ENCODE peak calls at places on chromosomes 6 and 20, in four cellular contexts. X is right lobe of liver, Y is prostate gland, W is IMR-90. T is an unnamed sample.

GRCh38 chr6:71886184-71887005 is at the start of gene RIMS1:
- DNase-seq in W (no peak), X (no peak), Y (no peak), T (no peak)

GRCh38 chr6:11094411-11094851 is 797 bp downstream of the SMIM13 start:
- DNase-seq in Y (peak; percentile 33), W (peak; percentile 45), X (peak; percentile 71), T (peak; percentile 88)

GRCh38 chr6:111552241-111552744 is 53.4 kb downstream of the TRAF3IP2 start:
- DNase-seq in X (no peak), W (peak; percentile 98), Y (peak; percentile 72), T (peak; percentile 77)

GRCh38 chr6:142902636-142903053 is 42.3 kb downstream of the HIVEP2 start:
- DNase-seq in W (peak; percentile 99), Y (no peak), X (no peak), T (no peak)

GRCh38 chr20:11060423-11061205 is 386.8 kb upstream of the JAG1 start:
- DNase-seq in X (no peak), W (no peak), Y (no peak), T (no peak)

GRCh38 chr6:169324086-169324485 is 70.4 kb upstream of the THBS2 start:
- DNase-seq in W (no peak), X (no peak), Y (no peak), T (no peak)

GRCh38 chr20:41483553-41483930 is 116.9 kb upstream of the EMILIN3 start:
- DNase-seq in W (peak; percentile 60), Y (no peak), X (no peak), T (no peak)

GRCh38 chr20:45933231-45934045 is 1.0 kb upstream of the PCIF1 start:
- DNase-seq in X (peak; percentile 73), W (peak; percentile 73), Y (peak; percentile 67), T (peak; percentile 71)

GRCh38 chr20:1941226-1941625 is 46.0 kb downstream of the SIRPA start:
- DNase-seq in Y (peak; percentile 63), X (peak; percentile 74), W (peak; percentile 30), T (no peak)

DNA sequence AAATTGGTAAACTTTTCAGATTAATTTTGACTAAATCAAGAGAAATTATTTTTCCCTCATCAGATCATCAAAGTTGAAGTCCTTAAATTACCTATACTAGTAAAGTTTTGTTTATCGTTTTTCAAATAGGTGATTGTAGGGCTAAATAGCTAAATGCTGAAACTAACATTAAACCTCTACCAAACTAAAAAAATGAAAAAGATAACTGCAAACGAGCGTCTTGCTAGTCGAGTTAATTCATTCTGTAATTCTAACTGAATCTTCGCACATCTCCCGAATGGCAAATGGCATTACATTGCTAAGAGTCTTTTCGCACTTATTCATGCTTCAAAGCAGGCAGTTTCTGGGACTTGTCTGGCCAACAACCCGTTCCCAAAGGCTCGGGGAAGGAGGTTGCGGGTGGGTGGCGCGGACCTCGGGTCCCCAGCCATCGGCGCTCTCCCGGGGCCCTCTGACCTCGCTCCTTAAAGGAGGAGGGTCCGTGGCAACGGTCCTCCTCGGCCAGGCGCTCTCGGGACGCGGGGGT is 43.8 kb downstream of the POPDC3 start:
- DNase-seq in W (peak; percentile 22), Y (no peak), X (no peak), T (no peak)
- H3K4me3 ChIP-seq in W (peak overlapping the region; percentile 86), Y (peak overlapping the region; percentile 70), X (peak overlapping the region; percentile 52), T (peak overlapping the region; percentile 49)

DNA sequence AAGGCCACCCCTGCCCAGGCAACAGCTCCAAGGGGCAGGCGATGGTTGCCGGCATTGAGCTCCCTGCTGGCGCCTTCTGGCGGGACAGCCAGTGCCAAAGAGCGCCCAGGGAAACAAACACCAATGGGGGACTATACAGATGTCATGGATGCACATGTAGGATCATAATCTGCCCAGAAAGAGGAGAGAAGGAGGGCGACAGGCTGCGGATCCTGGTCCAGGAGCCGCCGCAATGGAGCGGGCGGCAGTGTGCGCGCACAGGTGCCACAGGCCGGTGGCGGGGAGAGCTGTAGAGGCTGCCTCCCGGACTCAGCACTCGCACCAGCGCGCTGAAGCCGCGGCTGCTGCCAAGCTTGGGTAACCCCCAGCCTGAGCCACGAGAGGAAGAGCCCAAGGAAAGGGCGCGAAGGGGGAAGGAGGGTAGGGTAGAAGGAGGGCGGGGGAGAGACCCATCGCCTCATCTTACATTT is 418 bp upstream of the FUT9 start:
- DNase-seq in W (no peak), Y (no peak), X (no peak), T (no peak)
- TF ChIP-seq POLR2A in W (no peak), Y (no peak), X (no peak), T (no peak)

GRCh38 chr20:51303731-51304670 is 238.5 kb downstream of the NFATC2 start:
- DNase-seq in Y (no peak), W (no peak), X (no peak), T (no peak)
- TF ChIP-seq CTCF in Y (no peak), W (no peak), X (no peak), T (no peak)

GRCh38 chr6:3609388-3609787 is 142.1 kb downstream of the PXDC1 start:
- DNase-seq in W (no peak), Y (no peak), X (no peak), T (no peak)

GRCh38 chr6:3608159-3608558 is 143.4 kb downstream of the PXDC1 start:
- DNase-seq in W (no peak), Y (no peak), X (no peak), T (no peak)

GRCh38 chr6:3612341-3613041 is 139.0 kb downstream of the PXDC1 start:
- DNase-seq in Y (peak; percentile 78), X (no peak), W (peak; percentile 85), T (peak; percentile 36)

GRCh38 chr6:3610896-3611295 is 140.6 kb downstream of the PXDC1 start:
- DNase-seq in X (no peak), W (no peak), Y (no peak), T (no peak)

DNA sequence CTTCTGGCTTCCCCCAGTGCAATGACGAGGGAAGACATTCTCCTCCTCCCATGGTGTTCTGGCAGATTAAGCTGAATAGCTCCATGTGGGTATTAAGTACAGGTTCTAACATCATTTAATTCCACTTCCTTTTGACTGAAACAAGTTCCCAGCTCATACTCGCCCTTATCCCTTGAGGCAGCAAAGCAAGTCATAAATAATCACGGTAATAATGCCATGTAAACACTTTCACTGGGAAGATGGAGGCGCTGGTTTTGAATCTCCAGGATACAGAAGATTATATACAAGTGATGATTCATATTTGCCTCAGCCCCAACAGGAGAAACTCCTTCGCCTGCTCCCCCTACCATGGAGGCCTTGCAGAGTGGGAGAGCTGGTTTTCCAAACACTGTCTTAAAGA is 141.3 kb downstream of the PXDC1 start:
- DNase-seq in W (peak; percentile 64), Y (peak; percentile 56), X (no peak), T (peak; percentile 41)
- H3K4me3 ChIP-seq in W (no peak overlapping the region), Y (no peak overlapping the region), X (no peak overlapping the region), T (no peak overlapping the region)

GRCh38 chr20:32971703-32972161 is 32.5 kb downstream of the SUN5 start:
- DNase-seq in X (no peak), W (no peak), Y (no peak), T (no peak)

GRCh38 chr20:32970115-32970972 is 33.9 kb downstream of the SUN5 start:
- DNase-seq in W (no peak), Y (no peak), X (no peak), T (no peak)

GRCh38 chr20:32970973-32971300 is 33.3 kb downstream of the SUN5 start:
- DNase-seq in W (no peak), X (no peak), Y (no peak), T (peak; percentile 36)

GRCh38 chr20:32973077-32973717 is 31.0 kb downstream of the SUN5 start:
- DNase-seq in X (no peak), W (no peak), Y (no peak), T (no peak)

DNA sequence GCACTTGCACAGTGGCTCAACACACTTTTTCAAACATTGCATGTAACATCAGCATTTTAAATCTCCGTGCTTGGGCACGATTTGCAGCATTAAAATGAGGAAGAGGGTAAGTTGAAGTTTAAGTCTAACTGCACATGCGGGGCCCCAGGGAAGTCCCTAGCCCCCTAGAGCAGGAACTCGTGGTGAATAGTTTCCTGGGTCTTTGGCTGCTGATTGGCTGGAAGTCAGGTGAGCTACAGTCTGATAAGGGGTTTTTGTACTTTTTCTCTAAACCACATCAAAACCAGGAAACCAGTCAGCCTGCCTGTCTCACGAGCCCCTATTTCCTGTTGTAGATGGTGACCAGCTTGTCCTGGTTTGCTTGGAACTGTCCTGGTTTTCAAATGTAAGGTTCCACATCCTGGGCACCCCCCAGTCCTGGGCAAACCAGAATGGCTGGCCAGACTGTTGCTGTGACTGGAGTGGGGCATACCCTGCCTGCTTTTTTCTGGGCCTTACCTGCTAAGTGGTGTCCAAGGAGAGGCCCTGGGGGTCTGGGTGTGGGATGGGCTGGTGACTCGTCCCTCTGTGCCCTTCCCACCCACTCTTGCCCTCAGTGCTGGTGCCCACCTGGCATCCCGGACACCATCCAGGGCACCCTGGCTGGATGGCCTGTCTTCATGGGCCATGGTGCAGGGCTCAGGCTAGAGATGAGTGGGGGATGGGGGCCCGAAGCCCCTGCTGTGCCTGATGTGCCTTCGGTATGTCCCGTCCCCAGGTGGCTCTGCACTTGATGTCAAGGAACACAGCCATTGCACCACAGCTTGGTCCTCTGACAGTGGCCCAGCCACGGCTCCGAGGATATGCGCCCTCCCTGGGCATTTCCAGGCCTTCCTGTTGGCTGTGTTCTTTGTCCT is 31.8 kb downstream of the SUN5 start:
- DNase-seq in Y (no peak), W (no peak), X (no peak), T (peak; percentile 30)
- TF ChIP-seq POLR2A in Y (no peak), W (no peak), X (no peak), T (no peak)

GRCh38 chr6:29474996-29475395 is 12.8 kb downstream of the MAS1L start:
- DNase-seq in W (no peak), Y (no peak), X (no peak), T (no peak)
- TF ChIP-seq CTCF in W (no peak), Y (no peak), X (no peak), T (no peak)

DNA sequence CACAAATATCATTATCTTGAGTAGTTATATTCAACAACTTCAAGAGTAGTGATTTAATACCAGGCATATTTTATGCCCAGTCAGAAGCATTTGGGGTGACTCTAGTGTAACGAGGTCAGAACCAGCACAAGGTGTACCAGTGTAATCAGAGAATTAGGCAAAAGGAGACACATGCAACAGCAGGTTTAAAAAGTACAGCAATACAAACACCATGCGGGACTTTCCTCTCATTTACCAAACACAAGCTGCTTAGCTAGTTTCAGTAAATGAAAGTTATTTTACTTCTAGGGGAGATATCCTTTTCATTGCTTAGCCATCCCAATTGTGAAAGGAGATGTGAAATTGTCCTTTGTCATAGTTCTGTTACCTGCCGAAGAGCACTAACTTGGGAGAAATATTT is 831 bp downstream of the FILIP1 start:
- DNase-seq in W (no peak), Y (no peak), X (no peak), T (no peak)
- H3K4me3 ChIP-seq in W (no peak overlapping the region), Y (no peak overlapping the region), X (peak overlapping the region; percentile 12), T (no peak overlapping the region)

GRCh38 chr6:154139894-154140293 is 100.9 kb downstream of the OPRM1 start:
- DNase-seq in W (no peak), Y (no peak), X (no peak), T (no peak)
- TF ChIP-seq POLR2A in W (no peak), Y (no peak), X (no peak), T (no peak)